ENCODE peak calls at places on chromosome 18, in seven cellular contexts. T is type B pancreatic cell, S is NCI-H2081, U is left cardiac atrium, O is hippocampal formation, V is NCI-H1417, R is HT-29. Z is an unnamed sample.
A peak's percentile ranks its signal among the peaks of the same experiment; 100 is the strongest.

GRCh38 chr18:57188851-57189565 is 42.1 kb downstream of the BOD1L2 start:
- DNase-seq in T (no peak), O (no peak), R (no peak), V (no peak), S (no peak), U (no peak), Z (no peak)

GRCh38 chr18:46294325-46294724 is 190.1 kb downstream of the HAUS1 start:
- DNase-seq in S (no peak), V (no peak), U (no peak), O (no peak), T (no peak), R (no peak), Z (peak; percentile 36)

GRCh38 chr18:48340502-48340901 is 68.7 kb downstream of the ZBTB7C start:
- DNase-seq in R (no peak), S (no peak), U (no peak), O (no peak), V (peak; percentile 91), T (no peak), Z (no peak)

GRCh38 chr18:31634331-31634713 is 42.6 kb downstream of the TTR start:
- DNase-seq in V (no peak), O (no peak), T (no peak), U (no peak), S (no peak), R (no peak), Z (no peak)

GRCh38 chr18:35311506-35311905 is 21.5 kb upstream of the ZSCAN30 start:
- DNase-seq in T (no peak), S (no peak), R (peak; percentile 31), O (no peak), V (no peak), U (no peak), Z (no peak)

GRCh38 chr18:34970106-34970505 is 71.1 kb upstream of the MAPRE2 start:
- DNase-seq in R (no peak), O (no peak), S (no peak), T (no peak), U (no peak), V (no peak), Z (no peak)

GRCh38 chr18:59950215-59950944 is 50.6 kb downstream of the PMAIP1 start:
- DNase-seq in S (no peak), O (no peak), V (peak; percentile 61), T (no peak), U (no peak), R (no peak), Z (no peak)

GRCh38 chr18:5197461-5197860 is 404 bp upstream of the AKAIN1 start:
- DNase-seq in U (no peak), V (no peak), O (no peak), T (no peak), R (no peak), S (no peak), Z (peak; percentile 23)

GRCh38 chr18:76451475-76452331 is 43.3 kb downstream of the ZNF516 start:
- DNase-seq in U (no peak), S (no peak), O (no peak), V (no peak), T (peak; percentile 48), R (peak; percentile 10), Z (no peak)

GRCh38 chr18:46097378-46097852 is 681 bp downstream of the ATP5F1A start:
- DNase-seq in O (peak; percentile 40), R (peak; percentile 7), T (no peak), U (no peak), V (no peak), S (no peak), Z (no peak)

GRCh38 chr18:47591429-47591828 is 339.0 kb downstream of the SMAD2 start:
- DNase-seq in V (no peak), S (no peak), O (no peak), T (no peak), R (no peak), U (no peak), Z (no peak)

GRCh38 chr18:35962320-35962719 is 10.2 kb upstream of the RMP24 start:
- DNase-seq in O (no peak), T (no peak), V (no peak), S (no peak), R (no peak), U (no peak), Z (no peak)